ENCODE peak calls at places on chromosome 19, in ten cellular contexts. N, O, R, K, H, F, L, J, G and Q are unnamed samples.

GRCh38 chr19:28028881-28029280 is 1184.1 kb downstream of the UQCRFS1 start:
- DNase-seq in H (no peak), F (no peak), L (no peak), J (no peak), N (no peak), R (no peak), G (no peak), K (no peak), O (no peak), Q (no peak)

GRCh38 chr19:18417250-18418033 is 1.8 kb upstream of the SSBP4 start:
- DNase-seq in R (peak), H (no peak), K (peak), F (peak), N (peak), J (peak), O (peak), G (no peak), L (peak), Q (no peak)

GRCh38 chr19:19205416-19206410 is 2.5 kb upstream of the NR2C2AP start:
- DNase-seq in K (no peak), R (no peak), H (no peak), L (no peak), F (no peak), G (no peak), J (no peak), N (no peak), O (no peak), Q (no peak)

GRCh38 chr19:10346509-10346908 is 7.1 kb upstream of the ICAM3 start:
- DNase-seq in H (no peak), J (no peak), G (no peak), K (no peak), R (no peak), N (no peak), L (no peak), O (no peak), F (peak), Q (no peak)

GRCh38 chr19:11236324-11237301 is 2.8 kb upstream of the ANGPTL8 start:
- DNase-seq in L (no peak), R (no peak), N (no peak), G (no peak), H (no peak), K (no peak), F (no peak), J (no peak), O (no peak), Q (no peak)

GRCh38 chr19:2850256-2850925 is 9.1 kb downstream of the ZNF555 start:
- DNase-seq in H (no peak), G (no peak), O (no peak), N (no peak), J (no peak), R (no peak), L (no peak), K (no peak), F (no peak), Q (no peak)

GRCh38 chr19:39937094-39937493 is 2.7 kb upstream of the FCGBP start:
- DNase-seq in N (no peak), O (no peak), K (no peak), L (no peak), F (no peak), J (no peak), H (no peak), R (no peak), G (no peak), Q (peak)

GRCh38 chr19:291561-292280 is 518 bp upstream of the PLPP2 start:
- DNase-seq in G (no peak), L (no peak), K (no peak), O (no peak), N (no peak), J (peak), H (no peak), F (no peak), R (no peak), Q (no peak)

GRCh38 chr19:37983916-37984315 is 76.9 kb downstream of the SIPA1L3 start:
- DNase-seq in J (no peak), L (no peak), G (no peak), F (no peak), R (no peak), K (no peak), H (no peak), N (no peak), O (no peak), Q (no peak)

GRCh38 chr19:49930483-49931011 is 1.2 kb upstream of the NUP62 start:
- DNase-seq in J (no peak), N (no peak), O (peak), L (peak), G (no peak), R (no peak), F (peak), H (no peak), K (no peak), Q (peak)

GRCh38 chr19:23799321-23799720 is 40.6 kb upstream of the ZNF681 start:
- DNase-seq in O (no peak), R (no peak), J (no peak), H (no peak), N (no peak), L (no peak), G (no peak), K (no peak), F (no peak), Q (no peak)

GRCh38 chr19:373391-374182 is 29.0 kb upstream of the MIER2 start:
- DNase-seq in R (no peak), J (no peak), F (no peak), H (no peak), O (no peak), L (no peak), G (no peak), K (no peak), N (no peak), Q (no peak)

GRCh38 chr19:13118424-13119193 is 545 bp downstream of the NACC1 start:
- DNase-seq in G (no peak), N (peak), F (no peak), J (no peak), K (peak), L (peak), R (no peak), H (no peak), O (peak), Q (no peak)

GRCh38 chr19:39966617-39967016 is 4.3 kb upstream of the PSMC4 start:
- DNase-seq in L (no peak), R (no peak), H (no peak), G (no peak), J (no peak), O (no peak), F (no peak), N (no peak), K (no peak), Q (no peak)

GRCh38 chr19:31383553-31383952 is 34.3 kb upstream of the TSHZ3 start:
- DNase-seq in L (no peak), O (no peak), N (no peak), H (peak), R (no peak), F (peak), J (no peak), K (no peak), G (no peak), Q (no peak)

GRCh38 chr19:15469513-15470297 is 5.4 kb upstream of the RASAL3 start:
- DNase-seq in J (peak), F (peak), K (no peak), L (no peak), H (no peak), G (no peak), R (no peak), O (no peak), N (no peak), Q (peak)